ENCODE peak calls at places on chromosomes 12 and 14, in nine cellular contexts. Z is OCI-LY7, U is GM23248, G is mesenchymal stem cell, O is IMR-90, X is fibroblast of lung, P is H1, R is GM23338, K is hepatocyte. Q is an unnamed sample.

GRCh38 chr14:82223276-82223675 is 689.6 kb upstream of the SEL1L start:
- DNase-seq in Z (no peak), U (no peak), G (no peak), O (no peak), X (no peak), P (no peak), R (no peak), K (no peak), Q (no peak)

GRCh38 chr14:88825503-88825902 is 1.1 kb downstream of the TTC8 start:
- DNase-seq in Z (no peak), U (no peak), G (no peak), O (no peak), X (peak), P (no peak), R (no peak), K (no peak), Q (no peak)

GRCh38 chr14:74988131-74988530 is 14.6 kb upstream of the EIF2B2 start:
- DNase-seq in Z (no peak), U (peak), G (peak), O (peak), X (peak), P (no peak), R (no peak), K (no peak), Q (peak)

GRCh38 chr14:104425171-104425681 is 154.3 kb upstream of the C14orf180 start:
- DNase-seq in Z (no peak), U (no peak), G (no peak), O (no peak), X (no peak), P (no peak), R (no peak), K (no peak), Q (no peak)

GRCh38 chr12:100248886-100249285 is 18.0 kb downstream of the DEPDC4 start:
- DNase-seq in Z (no peak), U (peak), G (no peak), O (peak), X (peak), P (no peak), R (no peak), K (no peak), Q (no peak)

GRCh38 chr12:94586589-94587259 is 63.6 kb downstream of the TMCC3 start:
- DNase-seq in Z (no peak), U (peak), G (no peak), O (no peak), X (peak), P (no peak), R (no peak), K (no peak), Q (no peak)

GRCh38 chr12:1799068-1799881 is 21.1 kb upstream of the LRTM2 start:
- DNase-seq in Z (no peak), U (no peak), G (no peak), O (no peak), X (no peak), P (no peak), R (no peak), K (no peak), Q (no peak)

GRCh38 chr14:75427482-75428229 is at the start of gene JDP2:
- DNase-seq in Z (peak), U (peak), G (peak), O (peak), X (peak), P (peak), R (peak), K (peak), Q (peak)

GRCh38 chr12:57474862-57475261 is 4.8 kb downstream of the ARHGAP9 start:
- DNase-seq in Z (no peak), U (no peak), G (no peak), O (no peak), X (no peak), P (no peak), R (no peak), K (no peak), Q (no peak)

GRCh38 chr12:50201987-50202521 is 34.9 kb upstream of the CERS5 start:
- DNase-seq in Z (no peak), U (peak), G (peak), O (peak), X (peak), P (no peak), R (peak), K (peak), Q (peak)

GRCh38 chr12:30692470-30692869 is 3.2 kb downstream of the IPO8 start:
- DNase-seq in Z (no peak), U (peak), G (peak), O (peak), X (peak), P (no peak), R (no peak), K (no peak), Q (no peak)

GRCh38 chr14:42994001-42994736 is 1387.5 kb downstream of the LRFN5 start:
- DNase-seq in Z (no peak), U (peak), G (peak), O (peak), X (peak), P (no peak), R (no peak), K (no peak), Q (peak)

GRCh38 chr14:99584823-99585222 is 19.2 kb downstream of the CCDC85C start:
- DNase-seq in Z (no peak), U (no peak), G (no peak), O (no peak), X (no peak), P (no peak), R (no peak), K (no peak), Q (no peak)

GRCh38 chr12:94145231-94145979 is 3.0 kb upstream of the PLXNC1 start:
- DNase-seq in Z (peak), U (peak), G (peak), O (peak), X (peak), P (no peak), R (no peak), K (peak), Q (no peak)

GRCh38 chr14:74465335-74465734 is 27.8 kb downstream of the NPC2 start:
- DNase-seq in Z (no peak), U (no peak), G (no peak), O (no peak), X (no peak), P (peak), R (no peak), K (no peak), Q (no peak)

GRCh38 chr12:93713060-93713459 is 35.9 kb downstream of the CRADD start:
- DNase-seq in Z (no peak), U (no peak), G (no peak), O (no peak), X (no peak), P (no peak), R (no peak), K (no peak), Q (no peak)

GRCh38 chr14:68246074-68246980 is 426.7 kb downstream of the RAD51B start:
- DNase-seq in Z (no peak), U (no peak), G (no peak), O (no peak), X (peak), P (no peak), R (no peak), K (peak), Q (no peak)

GRCh38 chr14:84006643-84007137 is 1523.3 kb upstream of the FLRT2 start:
- DNase-seq in Z (no peak), U (no peak), G (no peak), O (no peak), X (no peak), P (no peak), R (peak), K (no peak), Q (no peak)

GRCh38 chr12:13209279-13210021 is 12.9 kb downstream of the EMP1 start:
- DNase-seq in Z (no peak), U (peak), G (peak), O (no peak), X (no peak), P (no peak), R (no peak), K (no peak), Q (no peak)

GRCh38 chr12:94148841-94149780 is 734 bp downstream of the PLXNC1 start:
- DNase-seq in Z (peak), U (peak), G (peak), O (peak), X (peak), P (peak), R (peak), K (peak), Q (no peak)

GRCh38 chr12:76670776-76671175 is 93.1 kb upstream of the ZDHHC17 start:
- DNase-seq in Z (no peak), U (peak), G (peak), O (peak), X (peak), P (no peak), R (no peak), K (no peak), Q (peak)

GRCh38 chr14:75570797-75571196 is 7.6 kb upstream of the FLVCR2 start:
- DNase-seq in Z (no peak), U (no peak), G (no peak), O (no peak), X (no peak), P (no peak), R (no peak), K (no peak), Q (no peak)

GRCh38 chr12:13165578-13166120 is 30.9 kb upstream of the EMP1 start:
- DNase-seq in Z (peak), U (peak), G (peak), O (peak), X (peak), P (peak), R (no peak), K (peak), Q (peak)

GRCh38 chr12:68159681-68160304 is at the start of gene IFNG:
- DNase-seq in Z (no peak), U (no peak), G (no peak), O (no peak), X (no peak), P (no peak), R (no peak), K (no peak), Q (no peak)

GRCh38 chr12:73445658-73446324 is 1091.8 kb upstream of the ATXN7L3B start:
- DNase-seq in Z (no peak), U (no peak), G (no peak), O (no peak), X (no peak), P (no peak), R (no peak), K (no peak), Q (no peak)
- H3K4me2 ChIP-seq in Z (no peak), U (no peak), G (no peak), O (no peak), X (no peak), P (no peak), R (no peak), K (no peak), Q (no peak)

GRCh38 chr14:25134184-25134583 is 84.2 kb upstream of the STXBP6 start:
- DNase-seq in Z (no peak), U (no peak), G (no peak), O (no peak), X (no peak), P (no peak), R (no peak), K (no peak), Q (no peak)

GRCh38 chr14:25136811-25137210 is 86.9 kb upstream of the STXBP6 start:
- DNase-seq in Z (no peak), U (no peak), G (no peak), O (no peak), X (no peak), P (no peak), R (no peak), K (no peak), Q (no peak)

GRCh38 chr14:25132094-25132493 is 82.1 kb upstream of the STXBP6 start:
- DNase-seq in Z (no peak), U (no peak), G (no peak), O (no peak), X (no peak), P (no peak), R (no peak), K (no peak), Q (no peak)

GRCh38 chr14:25132734-25133422 is 82.9 kb upstream of the STXBP6 start:
- DNase-seq in Z (peak), U (peak), G (peak), O (peak), X (peak), P (peak), R (peak), K (peak), Q (peak)
- H3K4me2 ChIP-seq in Z (no peak), U (peak), G (no peak), O (peak), X (no peak), P (peak), R (peak), K (peak), Q (peak)

DNA sequence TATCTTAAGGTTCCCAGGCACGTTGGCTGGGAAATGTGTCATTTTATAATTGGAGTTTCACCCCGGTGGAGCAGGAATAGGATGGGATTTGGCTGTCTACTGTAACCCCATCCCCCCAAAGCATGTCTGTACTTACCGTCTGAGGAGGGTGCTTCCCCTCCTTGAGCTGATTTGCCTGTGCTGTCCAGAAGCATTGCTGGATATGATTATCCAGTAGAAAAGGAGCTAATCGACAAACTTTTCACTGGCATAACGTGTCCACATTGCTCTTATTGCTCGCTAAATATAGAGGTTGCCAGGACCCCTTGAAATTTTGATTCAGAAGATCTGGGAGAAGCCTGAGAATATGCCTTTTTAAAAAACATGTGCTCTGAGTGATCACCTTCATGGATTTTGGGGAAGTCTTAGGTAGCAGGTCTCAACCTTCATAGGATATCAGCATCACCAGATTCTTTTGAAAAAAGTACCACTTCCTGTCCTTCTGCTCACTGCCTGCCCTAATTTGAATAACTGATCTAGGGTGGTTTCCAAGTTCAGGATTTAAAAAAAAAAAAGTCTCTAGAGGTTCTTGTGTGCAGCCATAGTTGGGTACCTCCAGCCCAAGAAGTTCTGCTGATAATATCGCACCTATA is 80.4 kb upstream of the KCNA1 start:
- DNase-seq in Z (peak), U (no peak), G (no peak), O (no peak), X (no peak), P (no peak), R (no peak), K (no peak), Q (no peak)
- H3K4me2 ChIP-seq in Z (peak), U (no peak), G (no peak), O (no peak), X (no peak), P (no peak), R (no peak), K (no peak), Q (no peak)

DNA sequence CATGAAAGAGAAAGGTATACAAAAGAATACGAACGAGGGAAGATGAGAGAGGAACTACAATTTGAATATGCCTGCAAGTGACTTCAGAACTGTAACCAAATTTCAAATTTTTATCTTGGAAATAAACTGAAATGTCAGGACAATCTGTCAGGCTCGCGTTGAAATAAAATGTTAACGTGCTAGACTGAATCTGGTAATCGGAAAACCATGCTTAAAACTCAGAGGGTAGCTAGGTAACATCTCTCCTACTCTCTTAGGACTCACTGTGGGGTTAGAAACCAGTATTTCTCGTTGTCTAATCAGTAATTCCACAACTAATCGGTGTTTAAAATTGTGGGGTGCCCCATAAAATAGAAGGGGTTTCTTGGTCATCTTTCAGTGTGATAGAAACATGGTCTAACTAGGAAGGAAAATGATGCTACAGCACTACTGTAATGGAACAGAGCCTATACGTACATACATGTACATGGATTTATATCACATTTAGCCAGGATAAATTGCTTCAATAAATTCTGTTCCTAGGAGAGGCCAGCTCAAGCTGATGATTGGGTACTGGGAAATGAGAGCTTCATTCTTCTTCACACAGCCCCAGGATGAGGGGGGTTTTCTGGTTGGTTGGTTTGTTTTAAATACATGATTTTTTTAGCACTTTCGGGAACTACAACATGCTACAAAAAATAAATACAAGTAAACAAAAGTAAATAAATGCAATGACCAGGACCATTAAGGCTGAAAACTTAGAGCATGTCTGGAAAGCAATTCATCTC is 23.8 kb downstream of the ATF7 start:
- DNase-seq in Z (no peak), U (no peak), G (no peak), O (no peak), X (no peak), P (no peak), R (no peak), K (no peak), Q (no peak)
- H3K4me2 ChIP-seq in Z (peak), U (no peak), G (no peak), O (no peak), X (peak), P (no peak), R (no peak), K (no peak), Q (no peak)

DNA sequence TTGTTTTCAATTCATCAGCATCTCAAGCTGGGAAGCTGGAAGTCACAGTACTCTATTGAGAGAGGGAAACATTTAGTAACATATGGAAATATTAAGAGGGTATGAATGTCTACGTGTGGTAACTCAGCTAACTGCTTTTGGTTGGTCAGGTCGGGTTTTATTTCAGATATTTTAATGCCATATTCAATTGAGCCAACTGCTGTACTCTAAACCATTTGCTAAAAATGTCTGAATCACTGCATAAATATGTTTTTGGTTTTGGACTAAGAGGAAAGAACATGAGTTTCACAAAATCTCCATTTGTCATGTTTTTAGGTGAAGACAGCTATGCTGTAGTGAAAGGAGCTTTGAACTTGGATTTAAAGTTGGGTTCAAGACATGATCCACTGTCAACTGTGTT is 18.9 kb upstream of the PPFIBP1 start:
- DNase-seq in Z (no peak), U (peak), G (no peak), O (peak), X (peak), P (no peak), R (no peak), K (no peak), Q (no peak)
- H3K4me2 ChIP-seq in Z (no peak), U (peak), G (no peak), O (peak), X (no peak), P (no peak), R (no peak), K (no peak), Q (no peak)